ENCODE peak calls at places on chromosome 22, in five cellular contexts. G, Y, S, N and Z are unnamed samples.

GRCh38 chr22:44970291-44970690 is 39.5 kb downstream of the PHF21B start:
- DNase-seq in G (no peak), Y (no peak), S (no peak), N (no peak), Z (no peak)

GRCh38 chr22:46078241-46079092 is 71.9 kb upstream of the PPARA start:
- DNase-seq in G (peak), Y (no peak), S (no peak), N (peak), Z (no peak)

GRCh38 chr22:35480627-35481565 is 59.7 kb upstream of the RASD2 start:
- DNase-seq in G (no peak), N (no peak), S (no peak), Y (no peak), Z (no peak)

GRCh38 chr22:23237841-23238240 is 57.5 kb downstream of the BCR start:
- DNase-seq in N (no peak), S (no peak), G (no peak), Y (no peak), Z (no peak)

GRCh38 chr22:40668611-40669390 is 10.5 kb upstream of the MCHR1 start:
- DNase-seq in G (no peak), Y (no peak), N (no peak), S (peak), Z (no peak)

GRCh38 chr22:29310065-29310862 is 3.8 kb downstream of the GAS2L1 start:
- DNase-seq in Y (no peak), S (no peak), N (no peak), G (no peak), Z (no peak)

GRCh38 chr22:35380013-35380412 is 883 bp upstream of the HMOX1 start:
- DNase-seq in G (no peak), N (no peak), S (peak), Y (no peak), Z (no peak)

GRCh38 chr22:29343313-29343805 is 27.9 kb upstream of the RASL10A start:
- DNase-seq in S (peak), Y (no peak), G (peak), N (no peak), Z (peak)

GRCh38 chr22:21020802-21021429 is 6.0 kb downstream of the P2RX6 start:
- DNase-seq in S (no peak), Y (no peak), N (no peak), G (no peak), Z (no peak)

GRCh38 chr22:17171016-17171312 is 11.9 kb upstream of the HDHD5 start:
- DNase-seq in S (no peak), N (no peak), Y (no peak), G (no peak), Z (no peak)

GRCh38 chr22:32713737-32714457 is 87.6 kb upstream of the TIMP3 start:
- DNase-seq in N (no peak), Y (no peak), S (peak), G (no peak), Z (no peak)

GRCh38 chr22:38944653-38945052 is 12.8 kb upstream of the APOBEC3A start:
- DNase-seq in G (no peak), S (no peak), Y (no peak), N (no peak), Z (no peak)

GRCh38 chr22:39090426-39091064 is 6.5 kb upstream of the APOBEC3H start:
- DNase-seq in G (peak), S (peak), N (no peak), Y (peak), Z (no peak)

GRCh38 chr22:20247010-20247505 is 21.1 kb downstream of the RTN4R start:
- DNase-seq in N (no peak), Y (no peak), S (peak), G (no peak), Z (no peak)

GRCh38 chr22:35510481-35510934 is 30.1 kb upstream of the RASD2 start:
- DNase-seq in G (no peak), N (no peak), S (peak), Y (no peak), Z (no peak)

GRCh38 chr22:22810018-22810427 is 77.6 kb upstream of the IGLL5 start:
- DNase-seq in Y (peak), G (peak), N (peak), S (no peak), Z (no peak)

GRCh38 chr22:40694409-40694808 is 15.1 kb downstream of the MCHR1 start:
- DNase-seq in S (no peak), G (no peak), Y (no peak), N (no peak), Z (no peak)

GRCh38 chr22:28112548-28113043 is 193.5 kb upstream of the PITPNB start:
- DNase-seq in G (peak), N (no peak), Y (no peak), S (peak), Z (peak)

GRCh38 chr22:31692186-31692886 is 30.3 kb upstream of the PISD start:
- DNase-seq in N (no peak), G (no peak), S (peak), Y (no peak), Z (no peak)

GRCh38 chr22:30606455-30607299 is at the start of gene TCN2:
- DNase-seq in Y (peak), S (peak), G (peak), N (peak), Z (peak)

GRCh38 chr22:44383652-44384562 is 71.2 kb upstream of the SHISAL1 start:
- DNase-seq in G (peak), S (no peak), N (no peak), Y (no peak), Z (no peak)

GRCh38 chr22:47371263-47372090 is 609.0 kb downstream of the TBC1D22A start:
- DNase-seq in S (no peak), N (no peak), Y (no peak), G (peak), Z (no peak)

GRCh38 chr22:48797731-48798130 is 1029.9 kb downstream of the BRD1 start:
- DNase-seq in G (no peak), N (no peak), Y (no peak), S (no peak), Z (no peak)

GRCh38 chr22:48333323-48333763 is 1494.3 kb downstream of the BRD1 start:
- DNase-seq in N (no peak), S (no peak), Y (no peak), G (peak), Z (no peak)

GRCh38 chr22:40414306-40414705 is 43.9 kb downstream of the SGSM3 start:
- DNase-seq in N (no peak), S (peak), G (no peak), Y (no peak), Z (no peak)

GRCh38 chr22:38067771-38068360 is 10.7 kb downstream of the PICK1 start:
- DNase-seq in G (no peak), S (no peak), Y (no peak), N (no peak), Z (no peak)

GRCh38 chr22:39123811-39124668 is 27.0 kb downstream of the APOBEC3H start:
- DNase-seq in G (no peak), N (no peak), Y (no peak), S (no peak), Z (no peak)

GRCh38 chr22:31574015-31574670 is 77.8 kb downstream of the SFI1 start:
- DNase-seq in Y (no peak), G (no peak), S (no peak), N (no peak), Z (no peak)

GRCh38 chr22:44210721-44211120 is 30.0 kb downstream of the PARVG start:
- DNase-seq in Y (no peak), S (peak), G (no peak), N (no peak), Z (no peak)

GRCh38 chr22:43009444-43009843 is 5.5 kb downstream of the PACSIN2 start:
- DNase-seq in G (no peak), Y (no peak), S (no peak), N (no peak), Z (no peak)

GRCh38 chr22:25746012-25746373 is 4.0 kb downstream of the MYO18B start:
- DNase-seq in N (no peak), Y (no peak), S (peak), G (no peak), Z (no peak)

GRCh38 chr22:49179886-49180682 is 647.6 kb downstream of the BRD1 start:
- DNase-seq in Y (no peak), N (no peak), S (no peak), G (peak), Z (no peak)

GRCh38 chr22:28345304-28345703 is 334.3 kb downstream of the TTC28 start:
- DNase-seq in Y (no peak), S (peak), N (no peak), G (no peak), Z (no peak)